ENCODE peak calls at places on chromosome 19, in six cellular contexts. L is progenitor cell of endocrine pancreas, B is Peyer's patch, Y is OCI-LY7, K is choroid plexus epithelial cell, I is kidney epithelial cell. Z is an unnamed sample.

GRCh38 chr19:3404324-3405260 is 38.2 kb downstream of the NFIC start:
- DNase-seq in B (peak), L (no peak), K (peak), I (no peak), Y (no peak), Z (peak)

GRCh38 chr19:30336290-30336689 is 35.9 kb upstream of the ZNF536 start:
- DNase-seq in I (no peak), K (no peak), B (no peak), Y (no peak), L (no peak), Z (no peak)

GRCh38 chr19:40521276-40521675 is 54.5 kb downstream of the SPTBN4 start:
- DNase-seq in L (no peak), Y (peak), I (no peak), K (peak), B (no peak), Z (no peak)

GRCh38 chr19:23415034-23415433 is 19.8 kb upstream of the ZNF91 start:
- DNase-seq in B (peak), L (no peak), K (no peak), I (no peak), Y (no peak), Z (no peak)

GRCh38 chr19:1864480-1865171 is 1.2 kb upstream of the KLF16 start:
- DNase-seq in K (peak), Y (peak), B (peak), I (no peak), L (peak), Z (no peak)

GRCh38 chr19:47018923-47019322 is 714 bp upstream of the NPAS1 start:
- DNase-seq in I (no peak), L (no peak), Y (no peak), B (no peak), K (no peak), Z (no peak)

GRCh38 chr19:11574689-11575088 is 2.8 kb downstream of the ACP5 start:
- DNase-seq in K (no peak), I (no peak), B (no peak), L (no peak), Y (no peak), Z (no peak)

GRCh38 chr19:35592226-35592625 is 6.3 kb downstream of the PMIS2 start:
- DNase-seq in Y (peak), B (no peak), K (peak), L (no peak), I (no peak), Z (no peak)

GRCh38 chr19:36420961-36421748 is 2.7 kb upstream of the ZFP82 start:
- DNase-seq in I (no peak), K (peak), Y (no peak), L (peak), B (no peak), Z (no peak)

GRCh38 chr19:13072206-13072898 is 30.3 kb downstream of the LYL1 start:
- DNase-seq in B (no peak), I (no peak), L (no peak), K (no peak), Y (no peak), Z (no peak)

GRCh38 chr19:16628984-16629691 is 1.1 kb upstream of the MED26 start:
- DNase-seq in I (no peak), Y (peak), L (no peak), K (peak), B (no peak), Z (peak)

GRCh38 chr19:411723-412355 is 2.9 kb upstream of the C2CD4C start:
- DNase-seq in K (no peak), Y (no peak), I (no peak), L (peak), B (no peak), Z (no peak)

GRCh38 chr19:44113784-44114390 is 688 bp downstream of the ZNF225 start:
- DNase-seq in K (no peak), B (no peak), Y (no peak), I (no peak), L (no peak), Z (no peak)

GRCh38 chr19:1082165-1082927 is 12.8 kb downstream of the POLR2E start:
- DNase-seq in I (no peak), Y (peak), B (peak), K (peak), L (peak), Z (no peak)

GRCh38 chr19:12985049-12985776 is 10.1 kb upstream of the NFIX start:
- DNase-seq in L (no peak), K (peak), I (no peak), Y (no peak), B (peak), Z (no peak)

GRCh38 chr19:7869910-7870511 is 4.2 kb downstream of the PRR36 start:
- DNase-seq in Y (peak), B (no peak), L (no peak), K (peak), I (no peak), Z (no peak)

GRCh38 chr19:2081873-2082810 is 14.0 kb downstream of the MOB3A start:
- DNase-seq in B (no peak), Y (peak), L (no peak), I (no peak), K (no peak), Z (no peak)

GRCh38 chr19:43695985-43696729 is 19.7 kb upstream of the IRGC start:
- DNase-seq in K (no peak), I (no peak), Y (no peak), B (no peak), L (no peak), Z (no peak)

GRCh38 chr19:34274827-34275625 is 20.7 kb downstream of the GARRE1 start:
- DNase-seq in K (peak), Y (no peak), B (no peak), L (no peak), I (no peak), Z (no peak)

GRCh38 chr19:16385296-16385695 is 60.7 kb downstream of the KLF2 start:
- DNase-seq in K (no peak), I (no peak), L (no peak), Y (no peak), B (peak), Z (no peak)

GRCh38 chr19:4375620-4376228 is 24.6 kb downstream of the SH3GL1 start:
- DNase-seq in L (no peak), I (no peak), B (no peak), Y (peak), K (peak), Z (peak)

GRCh38 chr19:51274037-51274370 is 23.1 kb downstream of the SIGLECL1 start:
- DNase-seq in B (no peak), Y (no peak), I (no peak), L (no peak), K (no peak), Z (no peak)

GRCh38 chr19:56270676-56271075 is 1.9 kb upstream of the EDDM13 start:
- DNase-seq in L (no peak), B (no peak), Y (no peak), I (no peak), K (no peak), Z (no peak)

GRCh38 chr19:1373534-1374249 is 10.0 kb upstream of the NDUFS7 start:
- DNase-seq in L (no peak), B (no peak), K (peak), Y (no peak), I (no peak), Z (no peak)

GRCh38 chr19:42420055-42420544 is 7.1 kb downstream of the LIPE start:
- DNase-seq in L (no peak), B (peak), K (peak), Y (peak), I (no peak), Z (no peak)

GRCh38 chr19:8158411-8159074 is 9.2 kb upstream of the FBN3 start:
- DNase-seq in B (no peak), Y (peak), I (peak), K (peak), L (peak), Z (peak)

GRCh38 chr19:47157455-47158321 is 27.1 kb downstream of the SAE1 start:
- DNase-seq in L (peak), I (peak), K (peak), B (peak), Y (peak), Z (no peak)

DNA sequence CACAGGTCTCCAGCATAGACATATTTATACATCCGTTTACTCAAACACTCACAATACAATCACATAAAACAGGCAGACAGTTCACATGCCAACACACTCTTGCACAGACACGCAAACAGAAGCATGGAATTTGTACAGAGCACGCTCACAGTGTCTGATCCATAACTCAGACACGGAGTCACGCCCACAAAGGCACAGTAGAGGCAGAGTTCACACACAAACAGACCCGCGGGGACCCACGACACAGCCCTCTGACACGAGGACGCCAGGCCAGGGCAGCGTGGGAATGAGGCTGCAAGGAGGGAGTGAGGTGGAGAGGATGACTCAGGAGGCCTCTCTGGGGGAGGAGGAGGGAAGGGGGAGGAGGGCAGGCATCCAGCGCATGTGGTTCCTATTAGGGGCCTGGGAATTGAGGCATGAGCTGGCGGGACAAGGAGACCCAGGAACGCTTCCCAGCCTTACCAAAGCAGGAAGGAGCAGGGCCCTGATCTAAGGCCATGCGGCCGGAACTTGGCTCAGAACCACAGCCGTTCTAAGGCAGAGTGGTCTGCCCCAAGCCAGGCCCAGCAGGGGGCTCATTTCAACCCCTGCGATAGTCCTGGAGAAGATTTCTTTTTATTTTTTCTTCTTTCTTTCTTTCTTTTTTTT is 9.1 kb upstream of the OLFM2 start:
- DNase-seq in K (peak), B (peak), I (peak), L (no peak), Y (no peak), Z (peak)
- TF ChIP-seq CTCF in K (no peak), B (no peak), I (no peak), L (no peak), Y (no peak), Z (peak)

DNA sequence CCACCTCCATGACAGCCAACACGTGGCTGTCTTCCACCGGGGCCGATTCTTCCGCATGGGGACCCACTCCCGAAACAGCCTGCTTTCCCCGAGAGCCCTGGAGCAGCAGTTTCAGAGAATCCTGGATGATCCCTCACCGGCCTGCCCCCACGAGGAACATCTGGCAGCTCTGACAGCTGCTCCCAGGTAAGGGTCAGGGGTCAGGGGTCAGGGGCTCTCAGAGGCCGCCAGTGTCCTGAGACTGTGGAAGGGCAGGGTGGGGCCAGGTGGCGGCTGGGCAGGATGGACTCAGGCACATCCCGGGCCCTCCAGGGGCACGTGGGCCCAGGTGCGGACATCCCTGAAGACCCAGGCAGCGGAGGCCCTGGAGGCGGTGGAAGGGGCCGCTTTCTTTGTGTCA is 15.0 kb downstream of the CPT1C start:
- DNase-seq in I (no peak), B (no peak), K (no peak), Y (no peak), L (no peak), Z (no peak)
- TF ChIP-seq CTCF in I (no peak), B (no peak), K (no peak), Y (no peak), L (no peak), Z (no peak)

DNA sequence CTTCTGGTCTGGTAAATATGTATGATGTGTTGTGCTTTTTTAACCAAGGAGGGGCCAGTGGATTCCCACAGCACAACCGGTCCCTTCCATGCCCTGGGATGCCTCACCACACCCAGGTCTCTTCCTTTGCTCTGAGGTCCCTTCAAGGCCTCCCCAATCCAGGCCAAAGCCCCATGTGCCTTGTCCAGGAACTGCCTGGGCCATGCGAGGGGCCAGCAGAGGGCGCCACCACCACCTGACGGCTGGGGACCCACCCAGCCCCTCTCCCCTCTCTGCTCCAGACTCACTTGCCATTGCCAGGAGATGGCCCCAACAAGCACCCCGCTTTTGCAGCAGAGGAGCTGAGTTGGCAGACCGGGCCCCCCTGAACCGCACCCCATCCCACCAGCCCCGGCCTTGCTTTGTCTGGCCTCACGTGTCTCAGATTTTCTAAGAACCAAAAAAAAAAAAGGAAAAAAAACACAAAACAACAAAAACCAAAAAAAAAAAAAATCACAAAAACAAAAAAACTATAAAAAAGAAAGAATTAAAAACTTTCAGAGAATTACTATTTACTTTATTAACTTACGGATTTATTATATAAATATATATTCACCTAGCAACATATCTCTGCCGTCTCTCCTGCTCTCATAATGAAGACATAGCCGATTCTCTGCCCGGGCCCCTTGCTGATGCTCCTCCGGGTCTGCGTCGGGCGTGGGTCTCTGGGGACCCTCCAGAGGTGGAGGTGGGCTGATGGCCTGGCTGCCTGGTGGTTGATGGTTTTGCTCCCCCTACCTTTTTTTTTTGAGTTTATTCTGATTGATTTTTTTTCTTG is 14.4 kb downstream of the CAPN12 start:
- DNase-seq in B (peak), K (peak), L (peak), Y (peak), I (no peak), Z (no peak)
- TF ChIP-seq CTCF in B (peak), K (peak), L (peak), Y (peak), I (peak), Z (peak)

DNA sequence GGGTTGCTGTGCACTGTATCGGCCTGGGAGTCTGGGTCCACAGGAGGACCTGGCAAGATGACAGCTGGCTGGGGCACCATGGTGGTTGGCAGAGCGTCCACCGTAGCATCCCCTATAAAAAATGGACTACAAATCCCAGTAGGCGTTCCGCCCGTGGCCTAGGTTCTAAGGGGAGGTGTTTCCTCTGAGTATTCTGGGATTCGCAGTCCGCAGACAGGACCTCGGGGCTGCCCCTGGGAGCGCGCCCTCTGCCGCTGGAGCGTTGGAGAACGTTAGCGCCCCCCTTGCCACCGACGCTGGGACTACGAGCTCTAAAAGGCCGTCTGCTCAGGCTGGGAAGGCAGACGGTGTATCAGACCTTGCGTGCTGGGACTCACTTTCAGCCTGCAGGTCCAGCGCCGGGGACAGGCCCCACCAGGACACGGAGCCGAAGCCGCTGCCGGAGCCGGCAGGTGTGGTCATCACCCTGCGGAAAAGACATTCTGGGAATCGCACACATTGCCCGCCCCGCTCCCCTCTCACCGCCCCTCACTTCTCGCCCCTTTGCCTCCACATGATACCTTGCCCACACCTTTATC is 372 bp downstream of the DNAAF3 start:
- DNase-seq in K (peak), Y (peak), B (peak), L (peak), I (no peak), Z (no peak)
- TF ChIP-seq CTCF in K (peak), Y (peak), B (peak), L (peak), I (peak), Z (peak)

GRCh38 chr19:54159352-54160181 is at the start of gene LENG1:
- DNase-seq in L (peak), Y (peak), B (peak), K (peak), I (peak), Z (peak)
- TF ChIP-seq CTCF in L (peak), Y (peak), B (peak), K (peak), I (peak), Z (peak)

Z was measured in HFF-Myc.